ENCODE peak calls at places on chromosomes 2 and 18, in nine cellular contexts. A is CD4-positive, alpha-beta T cell; U is progenitor cell of endocrine pancreas; M is tibial artery; N is thoracic aorta; C is mucosa of descending colon; W is fibroblast of mammary gland; V is body of pancreas; Z is endothelial cell. L is an unnamed sample.

GRCh38 chr2:58701688-58702301 is 460.7 kb upstream of the FANCL start:
- DNase-seq in Z (no peak), M (no peak), C (no peak), V (no peak), N (no peak), A (no peak), U (no peak), W (no peak), L (no peak)

GRCh38 chr2:67689651-67690050 is 292.5 kb downstream of the ETAA1 start:
- DNase-seq in N (no peak), Z (no peak), C (no peak), M (no peak), W (no peak), U (no peak), V (no peak), A (no peak), L (no peak)

GRCh38 chr18:9824474-9824832 is 61.3 kb upstream of the TXNDC2 start:
- DNase-seq in W (peak), A (no peak), V (no peak), N (no peak), Z (no peak), U (no peak), C (no peak), M (peak), L (no peak)

GRCh38 chr18:75936862-75937261 is 509.4 kb upstream of the SMIM21 start:
- DNase-seq in C (no peak), Z (no peak), N (no peak), M (no peak), V (no peak), W (no peak), A (no peak), U (no peak), L (no peak)

GRCh38 chr2:226583715-226584114 is 215.9 kb downstream of the IRS1 start:
- DNase-seq in U (no peak), V (no peak), W (peak), N (no peak), Z (no peak), C (no peak), M (no peak), A (no peak), L (no peak)

GRCh38 chr2:134234535-134234934 is 19.3 kb upstream of the MGAT5 start:
- DNase-seq in V (peak), A (no peak), N (no peak), W (no peak), M (no peak), U (no peak), C (no peak), Z (no peak), L (no peak)

GRCh38 chr2:231554748-231555545 is 24.7 kb upstream of the NMUR1 start:
- DNase-seq in Z (no peak), V (peak), W (peak), M (peak), U (no peak), A (no peak), N (no peak), C (peak), L (no peak)

GRCh38 chr2:74887961-74888670 is 54.2 kb downstream of the HK2 start:
- DNase-seq in Z (no peak), C (no peak), M (no peak), V (no peak), N (no peak), W (peak), U (no peak), A (no peak), L (no peak)

GRCh38 chr18:73261243-73261642 is 393.5 kb upstream of the NETO1 start:
- DNase-seq in N (no peak), U (no peak), V (no peak), M (no peak), C (no peak), A (no peak), W (no peak), Z (no peak), L (no peak)

GRCh38 chr18:45802814-45803492 is 22.5 kb upstream of the SIGLEC15 start:
- DNase-seq in V (no peak), M (no peak), N (peak), U (no peak), C (no peak), Z (no peak), W (peak), A (no peak), L (no peak)

GRCh38 chr2:233982421-233983121 is 65.4 kb downstream of the TRPM8 start:
- DNase-seq in M (no peak), C (no peak), W (peak), Z (no peak), N (no peak), V (no peak), A (no peak), U (no peak), L (no peak)

GRCh38 chr2:182129188-182129707 is 143.6 kb downstream of the PPP1R1C start:
- DNase-seq in C (no peak), N (no peak), A (no peak), V (no peak), Z (no peak), U (no peak), M (no peak), W (no peak), L (no peak)

GRCh38 chr18:7803956-7804469 is 236.9 kb downstream of the PTPRM start:
- DNase-seq in C (no peak), W (no peak), A (no peak), Z (no peak), M (no peak), V (no peak), N (no peak), U (no peak), L (no peak)

GRCh38 chr2:177717831-177718618 is 325.5 kb downstream of the AGPS start:
- DNase-seq in A (no peak), Z (no peak), N (no peak), V (no peak), U (no peak), M (no peak), C (no peak), W (peak), L (no peak)

GRCh38 chr2:234406085-234406484 is 90.8 kb downstream of the ARL4C start:
- DNase-seq in C (no peak), U (no peak), M (no peak), N (no peak), V (no peak), A (no peak), Z (no peak), W (no peak), L (no peak)

GRCh38 chr2:234368861-234369261 is 128.0 kb downstream of the ARL4C start:
- DNase-seq in U (no peak), Z (no peak), W (peak), V (no peak), A (peak), M (no peak), N (no peak), C (peak), L (no peak)

GRCh38 chr2:177147093-177147694 is 65.4 kb upstream of the HNRNPA3 start:
- DNase-seq in A (no peak), M (no peak), C (no peak), W (peak), V (no peak), N (no peak), U (no peak), Z (no peak), L (no peak)

GRCh38 chr2:155733091-155733870 is 599.2 kb downstream of the NR4A2 start:
- DNase-seq in C (no peak), U (no peak), W (no peak), V (no peak), Z (no peak), M (no peak), A (no peak), N (no peak), L (no peak)

GRCh38 chr2:108536133-108536780 is 2.0 kb downstream of the LIMS1 start:
- DNase-seq in U (no peak), M (no peak), W (peak), V (no peak), A (no peak), N (no peak), C (no peak), Z (no peak), L (no peak)

GRCh38 chr2:120262761-120263428 is 10.2 kb downstream of the RALB start:
- DNase-seq in U (no peak), C (no peak), A (no peak), V (no peak), M (no peak), Z (no peak), N (no peak), W (peak), L (no peak)

GRCh38 chr18:78123926-78124797 is 855.5 kb upstream of the SALL3 start:
- DNase-seq in V (no peak), Z (no peak), C (no peak), W (no peak), M (no peak), N (no peak), U (no peak), A (no peak), L (no peak)

GRCh38 chr2:189129971-189130370 is 49.6 kb downstream of the COL5A2 start:
- DNase-seq in W (peak), C (no peak), M (no peak), N (no peak), A (no peak), U (no peak), V (no peak), Z (no peak), L (no peak)

DNA sequence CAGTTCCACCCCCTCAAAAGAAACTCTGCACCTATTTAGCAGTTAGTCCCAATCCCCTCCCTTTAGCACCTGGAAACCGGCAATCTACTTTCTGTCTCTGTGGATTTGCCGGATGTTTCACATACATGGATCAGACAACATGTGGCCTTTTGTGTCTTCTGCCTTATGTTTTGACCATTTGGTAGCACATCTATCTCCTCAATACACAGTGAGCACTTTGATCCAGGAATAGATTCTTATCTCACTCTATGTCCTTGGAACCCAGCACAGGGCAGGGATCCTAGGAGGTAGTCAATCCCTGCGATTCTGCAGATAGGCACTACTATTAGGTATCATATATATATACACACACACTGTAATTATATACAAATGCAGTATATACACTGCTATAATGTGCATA is 3.8 kb upstream of the OTOF start:
- DNase-seq in M (no peak), N (no peak), W (no peak), C (no peak), Z (no peak), V (no peak), U (no peak), A (no peak), L (no peak)
- TF ChIP-seq CTCF in M (no peak), N (no peak), W (no peak), C (no peak), Z (no peak), V (no peak), U (no peak), A (no peak), L (no peak)

GRCh38 chr18:69944434-69944833 is 3.2 kb downstream of the CD226 start:
- DNase-seq in U (no peak), N (no peak), Z (no peak), C (no peak), W (no peak), M (no peak), V (no peak), A (no peak), L (no peak)

GRCh38 chr18:69943021-69943420 is 4.7 kb downstream of the CD226 start:
- DNase-seq in Z (no peak), M (no peak), N (no peak), C (no peak), A (no peak), V (no peak), U (no peak), W (no peak), L (no peak)

GRCh38 chr18:69936191-69936558 is 11.5 kb downstream of the CD226 start:
- DNase-seq in W (peak), Z (no peak), C (no peak), U (no peak), N (no peak), V (peak), A (no peak), M (no peak), L (no peak)

GRCh38 chr18:69945220-69946114 is 2.2 kb downstream of the CD226 start:
- DNase-seq in U (no peak), Z (no peak), N (no peak), W (no peak), C (no peak), V (no peak), M (no peak), A (no peak), L (no peak)

DNA sequence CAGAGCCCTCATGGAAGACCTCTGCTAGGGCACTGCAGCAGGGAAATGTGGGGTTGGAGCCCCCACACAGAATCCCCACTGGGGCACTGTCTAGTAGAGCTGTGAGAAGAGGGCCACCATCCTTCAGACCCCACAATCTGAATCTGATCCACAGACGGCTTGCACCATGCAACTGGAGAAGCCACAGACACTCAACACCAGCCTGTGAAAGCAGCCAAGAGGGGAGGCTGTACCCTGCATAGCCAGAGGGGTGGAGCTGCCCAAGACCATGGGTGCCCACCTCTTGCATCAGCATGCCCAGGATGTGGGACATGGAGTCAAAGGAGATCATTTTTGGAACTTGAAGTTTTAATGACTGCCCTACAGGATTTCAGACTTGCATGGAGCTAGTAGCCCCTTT is 6.5 kb downstream of the CD226 start:
- DNase-seq in U (no peak), N (no peak), V (no peak), W (no peak), C (no peak), Z (no peak), A (no peak), M (no peak), L (no peak)
- TF ChIP-seq CTCF in U (no peak), N (no peak), V (no peak), W (no peak), C (no peak), Z (no peak), A (no peak), M (no peak), L (no peak)

GRCh38 chr2:179842498-179843153 is 18.8 kb downstream of the ZNF385B start:
- DNase-seq in Z (peak), M (no peak), W (peak), N (no peak), C (no peak), U (peak), A (no peak), V (no peak), L (peak)
- TF ChIP-seq CTCF in Z (peak), M (no peak), W (peak), N (peak), C (no peak), U (peak), A (no peak), V (no peak), L (peak)

GRCh38 chr2:151071906-151072305 is 189.8 kb downstream of the RBM43 start:
- DNase-seq in A (no peak), V (no peak), C (no peak), N (no peak), U (no peak), M (no peak), Z (no peak), W (peak), L (no peak)

GRCh38 chr2:151067658-151068369 is 193.8 kb downstream of the RBM43 start:
- DNase-seq in Z (no peak), N (no peak), C (no peak), W (no peak), M (no peak), U (no peak), V (no peak), A (no peak), L (no peak)

GRCh38 chr2:151070253-151070652 is 191.4 kb downstream of the RBM43 start:
- DNase-seq in A (no peak), V (no peak), C (no peak), N (no peak), Z (no peak), M (no peak), W (no peak), U (no peak), L (no peak)

GRCh38 chr2:151071382-151071781 is 190.3 kb downstream of the RBM43 start:
- DNase-seq in C (no peak), W (peak), A (no peak), V (no peak), U (no peak), N (no peak), Z (peak), M (no peak), L (peak)
- TF ChIP-seq CTCF in C (no peak), W (peak), A (no peak), V (no peak), U (peak), N (no peak), Z (no peak), M (no peak), L (peak)

GRCh38 chr2:175036582-175037018 is 31.4 kb upstream of the CHN1 start:
- DNase-seq in U (no peak), W (peak), V (no peak), N (no peak), M (no peak), C (no peak), Z (no peak), A (no peak), L (no peak)
- TF ChIP-seq CTCF in U (peak), W (peak), V (peak), N (peak), M (peak), C (no peak), Z (peak), A (peak), L (peak)

L was measured in nephron progenitor cell.